ENCODE peak calls at places on chromosomes 3 and 15, in nine cellular contexts. One of them, this sample, is unnamed.
A peak's percentile ranks its signal among the peaks of the same experiment; 100 is the strongest.

GRCh38 chr3:97353176-97353575 is 411.4 kb upstream of the ARL6 start:
- DNase-seq in SJSA1: no peak
- DNase-seq in OCI-LY7: no peak
- DNase-seq in heart right ventricle: no peak
- DNase-seq in thoracic aorta: no peak
- DNase-seq in pancreas: no peak
- DNase-seq in A549: no peak
- DNase-seq in left ventricle myocardium inferior: no peak
- DNase-seq in aorta: no peak
- DNase-seq in this sample: no peak

GRCh38 chr3:34256021-34256420 is 457.6 kb downstream of the PDCD6IP start:
- DNase-seq in SJSA1: no peak
- DNase-seq in OCI-LY7: no peak
- DNase-seq in heart right ventricle: no peak
- DNase-seq in thoracic aorta: no peak
- DNase-seq in pancreas: no peak
- DNase-seq in A549: no peak
- DNase-seq in left ventricle myocardium inferior: no peak
- DNase-seq in aorta: no peak
- DNase-seq in this sample: no peak

GRCh38 chr3:5186854-5187151 is 704 bp upstream of the EDEM1 start:
- DNase-seq in SJSA1: no peak
- DNase-seq in OCI-LY7: no peak
- DNase-seq in heart right ventricle: no peak
- DNase-seq in thoracic aorta: no peak
- DNase-seq in pancreas: no peak
- DNase-seq in A549: no peak
- DNase-seq in left ventricle myocardium inferior: no peak
- DNase-seq in aorta: no peak
- DNase-seq in this sample: no peak

GRCh38 chr3:166283856-166284255 is 446.6 kb upstream of the BCHE start:
- DNase-seq in SJSA1: no peak
- DNase-seq in OCI-LY7: no peak
- DNase-seq in heart right ventricle: no peak
- DNase-seq in thoracic aorta: no peak
- DNase-seq in pancreas: no peak
- DNase-seq in A549: no peak
- DNase-seq in left ventricle myocardium inferior: no peak
- DNase-seq in aorta: peak; percentile 44
- DNase-seq in this sample: no peak

GRCh38 chr15:101348643-101349496 is 53.8 kb upstream of the SNRPA1 start:
- DNase-seq in SJSA1: no peak
- DNase-seq in OCI-LY7: no peak
- DNase-seq in heart right ventricle: no peak
- DNase-seq in thoracic aorta: no peak
- DNase-seq in pancreas: peak; percentile 36
- DNase-seq in A549: no peak
- DNase-seq in left ventricle myocardium inferior: no peak
- DNase-seq in aorta: no peak
- DNase-seq in this sample: peak; percentile 2

GRCh38 chr15:45635191-45635638 is 386 bp downstream of the SQOR start:
- DNase-seq in SJSA1: peak; percentile 37
- DNase-seq in OCI-LY7: peak; percentile 27
- DNase-seq in heart right ventricle: peak; percentile 71
- DNase-seq in thoracic aorta: peak; percentile 46
- DNase-seq in pancreas: peak; percentile 69
- DNase-seq in A549: peak; percentile 36
- DNase-seq in left ventricle myocardium inferior: peak; percentile 69
- DNase-seq in aorta: peak; percentile 81
- DNase-seq in this sample: peak; percentile 91

GRCh38 chr3:40930131-40930538 is 269.2 kb upstream of the CTNNB1 start:
- DNase-seq in SJSA1: no peak
- DNase-seq in OCI-LY7: no peak
- DNase-seq in heart right ventricle: no peak
- DNase-seq in thoracic aorta: no peak
- DNase-seq in pancreas: no peak
- DNase-seq in A549: no peak
- DNase-seq in left ventricle myocardium inferior: peak; percentile 17
- DNase-seq in aorta: no peak
- DNase-seq in this sample: peak; percentile 83

GRCh38 chr3:96022676-96023075 is 791.7 kb upstream of the EPHA6 start:
- DNase-seq in SJSA1: no peak
- DNase-seq in OCI-LY7: no peak
- DNase-seq in heart right ventricle: no peak
- DNase-seq in thoracic aorta: no peak
- DNase-seq in pancreas: no peak
- DNase-seq in A549: no peak
- DNase-seq in left ventricle myocardium inferior: no peak
- DNase-seq in aorta: no peak
- DNase-seq in this sample: no peak

GRCh38 chr3:168671091-168671490 is 575.4 kb upstream of the GOLIM4 start:
- DNase-seq in SJSA1: no peak
- DNase-seq in OCI-LY7: no peak
- DNase-seq in heart right ventricle: no peak
- DNase-seq in thoracic aorta: no peak
- DNase-seq in pancreas: no peak
- DNase-seq in A549: no peak
- DNase-seq in left ventricle myocardium inferior: no peak
- DNase-seq in aorta: no peak
- DNase-seq in this sample: no peak

GRCh38 chr3:57852896-57853295 is 96.8 kb downstream of the SLMAP start:
- DNase-seq in SJSA1: no peak
- DNase-seq in OCI-LY7: peak; percentile 9
- DNase-seq in heart right ventricle: no peak
- DNase-seq in thoracic aorta: no peak
- DNase-seq in pancreas: no peak
- DNase-seq in A549: peak; percentile 2
- DNase-seq in left ventricle myocardium inferior: no peak
- DNase-seq in aorta: no peak
- DNase-seq in this sample: no peak

GRCh38 chr3:131178710-131179375 is 152.2 kb downstream of the NEK11 start:
- DNase-seq in SJSA1: no peak
- DNase-seq in OCI-LY7: no peak
- DNase-seq in heart right ventricle: no peak
- DNase-seq in thoracic aorta: no peak
- DNase-seq in pancreas: no peak
- DNase-seq in A549: no peak
- DNase-seq in left ventricle myocardium inferior: no peak
- DNase-seq in aorta: no peak
- DNase-seq in this sample: no peak

GRCh38 chr15:99590913-99591646 is 25.3 kb downstream of the MEF2A start:
- DNase-seq in SJSA1: no peak
- DNase-seq in OCI-LY7: no peak
- DNase-seq in heart right ventricle: no peak
- DNase-seq in thoracic aorta: no peak
- DNase-seq in pancreas: no peak
- DNase-seq in A549: no peak
- DNase-seq in left ventricle myocardium inferior: no peak
- DNase-seq in aorta: no peak
- DNase-seq in this sample: no peak

GRCh38 chr3:196537319-196537984 is 22.3 kb upstream of the SMCO1 start:
- DNase-seq in SJSA1: no peak
- DNase-seq in OCI-LY7: peak; percentile 32
- DNase-seq in heart right ventricle: no peak
- DNase-seq in thoracic aorta: no peak
- DNase-seq in pancreas: no peak
- DNase-seq in A549: no peak
- DNase-seq in left ventricle myocardium inferior: no peak
- DNase-seq in aorta: no peak
- DNase-seq in this sample: no peak

GRCh38 chr3:136858381-136858780 is 3.6 kb upstream of the NCK1 start:
- DNase-seq in SJSA1: no peak
- DNase-seq in OCI-LY7: no peak
- DNase-seq in heart right ventricle: no peak
- DNase-seq in thoracic aorta: no peak
- DNase-seq in pancreas: no peak
- DNase-seq in A549: no peak
- DNase-seq in left ventricle myocardium inferior: no peak
- DNase-seq in aorta: no peak
- DNase-seq in this sample: no peak

GRCh38 chr3:52431459-52432223 is 13.3 kb downstream of the SEMA3G start:
- DNase-seq in SJSA1: no peak
- DNase-seq in OCI-LY7: no peak
- DNase-seq in heart right ventricle: no peak
- DNase-seq in thoracic aorta: no peak
- DNase-seq in pancreas: no peak
- DNase-seq in A549: no peak
- DNase-seq in left ventricle myocardium inferior: peak; percentile 31
- DNase-seq in aorta: no peak
- DNase-seq in this sample: no peak

DNA sequence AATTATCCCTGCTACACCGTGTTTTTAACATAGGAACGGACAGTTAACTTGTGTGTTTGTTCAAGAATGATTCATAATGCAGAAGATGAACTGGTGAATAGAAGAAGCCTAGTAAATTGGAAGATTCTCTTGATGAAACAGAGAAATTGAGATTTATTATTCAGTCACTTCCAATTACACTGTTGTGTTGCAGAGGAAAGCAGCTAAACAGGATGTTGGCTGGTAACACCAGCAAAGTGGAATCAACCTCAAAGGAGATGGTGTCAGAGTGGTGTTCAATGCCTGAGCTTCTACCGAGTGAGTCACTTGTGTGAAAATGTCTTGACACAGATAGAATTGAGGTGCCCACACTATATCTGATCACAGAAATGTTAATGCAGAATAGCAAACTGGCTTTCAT is 399.6 kb downstream of the LPP start:
- DNase-seq in SJSA1: no peak
- DNase-seq in OCI-LY7: no peak
- DNase-seq in heart right ventricle: no peak
- DNase-seq in thoracic aorta: no peak
- DNase-seq in pancreas: no peak
- DNase-seq in A549: no peak
- DNase-seq in left ventricle myocardium inferior: no peak
- DNase-seq in aorta: no peak
- DNase-seq in this sample: no peak
- H3K27ac ChIP-seq in SJSA1: no peak overlapping the region
- H3K27ac ChIP-seq in OCI-LY7: no peak overlapping the region
- H3K27ac ChIP-seq in heart right ventricle: no peak overlapping the region
- H3K27ac ChIP-seq in thoracic aorta: no peak overlapping the region
- H3K27ac ChIP-seq in pancreas: no peak overlapping the region
- H3K27ac ChIP-seq in A549: peak overlapping the region; percentile 55
- H3K27ac ChIP-seq in left ventricle myocardium inferior: no peak overlapping the region
- H3K27ac ChIP-seq in aorta: no peak overlapping the region
- H3K27ac ChIP-seq in this sample: no peak overlapping the region

GRCh38 chr15:33030315-33030714 is 164.2 kb downstream of the FMN1 start:
- DNase-seq in SJSA1: no peak
- DNase-seq in OCI-LY7: no peak
- DNase-seq in heart right ventricle: no peak
- DNase-seq in thoracic aorta: no peak
- DNase-seq in pancreas: no peak
- DNase-seq in A549: no peak
- DNase-seq in left ventricle myocardium inferior: no peak
- DNase-seq in aorta: no peak
- DNase-seq in this sample: no peak

GRCh38 chr15:33029247-33029646 is 165.3 kb downstream of the FMN1 start:
- DNase-seq in SJSA1: no peak
- DNase-seq in OCI-LY7: no peak
- DNase-seq in heart right ventricle: no peak
- DNase-seq in thoracic aorta: no peak
- DNase-seq in pancreas: no peak
- DNase-seq in A549: no peak
- DNase-seq in left ventricle myocardium inferior: no peak
- DNase-seq in aorta: no peak
- DNase-seq in this sample: no peak

GRCh38 chr15:33026614-33027013 is 167.9 kb downstream of the FMN1 start:
- DNase-seq in SJSA1: no peak
- DNase-seq in OCI-LY7: no peak
- DNase-seq in heart right ventricle: no peak
- DNase-seq in thoracic aorta: no peak
- DNase-seq in pancreas: no peak
- DNase-seq in A549: no peak
- DNase-seq in left ventricle myocardium inferior: peak; percentile 45
- DNase-seq in aorta: no peak
- DNase-seq in this sample: peak; percentile 71

GRCh38 chr15:33028495-33028894 is 166.0 kb downstream of the FMN1 start:
- DNase-seq in SJSA1: no peak
- DNase-seq in OCI-LY7: no peak
- DNase-seq in heart right ventricle: no peak
- DNase-seq in thoracic aorta: no peak
- DNase-seq in pancreas: no peak
- DNase-seq in A549: no peak
- DNase-seq in left ventricle myocardium inferior: peak; percentile 33
- DNase-seq in aorta: no peak
- DNase-seq in this sample: no peak

DNA sequence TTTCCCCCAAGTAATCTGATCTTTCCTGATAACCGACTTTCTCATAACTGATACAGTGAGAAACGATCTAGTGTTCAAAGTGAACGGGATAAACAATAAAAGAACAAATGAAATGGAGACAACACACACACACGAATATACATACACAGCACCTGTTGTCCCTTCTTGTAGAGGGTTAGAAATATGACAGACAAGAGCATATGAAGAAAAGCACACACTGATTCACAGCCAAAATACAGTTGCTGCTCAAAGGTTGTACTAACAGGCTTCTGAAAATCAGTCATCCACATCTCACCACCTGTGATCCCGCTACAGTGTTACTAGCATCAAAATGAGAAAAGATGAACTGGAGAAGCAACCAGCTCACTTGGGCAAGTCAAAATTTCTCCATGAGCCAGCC is 166.9 kb downstream of the FMN1 start:
- DNase-seq in SJSA1: no peak
- DNase-seq in OCI-LY7: no peak
- DNase-seq in heart right ventricle: no peak
- DNase-seq in thoracic aorta: no peak
- DNase-seq in pancreas: no peak
- DNase-seq in A549: no peak
- DNase-seq in left ventricle myocardium inferior: no peak
- DNase-seq in aorta: no peak
- DNase-seq in this sample: no peak
- H3K4me1 ChIP-seq in SJSA1: peaks cover 6% of the 10 kb centered on the region
- H3K4me1 ChIP-seq in OCI-LY7: no peaks in the 10 kb centered on the region
- H3K4me1 ChIP-seq in heart right ventricle: no peaks in the 10 kb centered on the region
- H3K4me1 ChIP-seq in thoracic aorta: peaks cover 7% of the 10 kb centered on the region
- H3K4me1 ChIP-seq in pancreas: peaks cover 15% of the 10 kb centered on the region
- H3K4me1 ChIP-seq in A549: no peaks in the 10 kb centered on the region
- H3K4me1 ChIP-seq in left ventricle myocardium inferior: peaks cover 40% of the 10 kb centered on the region
- H3K4me1 ChIP-seq in aorta: no peaks in the 10 kb centered on the region
- H3K4me1 ChIP-seq in this sample: peaks cover 2% of the 10 kb centered on the region

GRCh38 chr3:56048333-56048732 is 419.9 kb downstream of the ERC2 start:
- DNase-seq in SJSA1: no peak
- DNase-seq in OCI-LY7: no peak
- DNase-seq in heart right ventricle: no peak
- DNase-seq in thoracic aorta: no peak
- DNase-seq in pancreas: no peak
- DNase-seq in A549: no peak
- DNase-seq in left ventricle myocardium inferior: no peak
- DNase-seq in aorta: no peak
- DNase-seq in this sample: no peak
- H3K27ac ChIP-seq in SJSA1: no peak overlapping the region
- H3K27ac ChIP-seq in OCI-LY7: no peak overlapping the region
- H3K27ac ChIP-seq in heart right ventricle: no peak overlapping the region
- H3K27ac ChIP-seq in thoracic aorta: no peak overlapping the region
- H3K27ac ChIP-seq in pancreas: no peak overlapping the region
- H3K27ac ChIP-seq in A549: no peak overlapping the region
- H3K27ac ChIP-seq in left ventricle myocardium inferior: no peak overlapping the region
- H3K27ac ChIP-seq in aorta: no peak overlapping the region
- H3K27ac ChIP-seq in this sample: no peak overlapping the region

GRCh38 chr3:32432045-32432710 is 40.5 kb downstream of the CMTM7 start:
- DNase-seq in SJSA1: no peak
- DNase-seq in OCI-LY7: no peak
- DNase-seq in heart right ventricle: no peak
- DNase-seq in thoracic aorta: no peak
- DNase-seq in pancreas: no peak
- DNase-seq in A549: no peak
- DNase-seq in left ventricle myocardium inferior: no peak
- DNase-seq in aorta: no peak
- DNase-seq in this sample: no peak
- H3K4me1 ChIP-seq in SJSA1: no peaks in the 10 kb centered on the region
- H3K4me1 ChIP-seq in OCI-LY7: peaks cover 99% of the 10 kb centered on the region
- H3K4me1 ChIP-seq in heart right ventricle: no peaks in the 10 kb centered on the region
- H3K4me1 ChIP-seq in thoracic aorta: no peaks in the 10 kb centered on the region
- H3K4me1 ChIP-seq in pancreas: peaks cover 5% of the 10 kb centered on the region
- H3K4me1 ChIP-seq in A549: no peaks in the 10 kb centered on the region
- H3K4me1 ChIP-seq in left ventricle myocardium inferior: no peaks in the 10 kb centered on the region
- H3K4me1 ChIP-seq in aorta: no peaks in the 10 kb centered on the region
- H3K4me1 ChIP-seq in this sample: peaks cover 27% of the 10 kb centered on the region

This sample was measured in upper lobe of right lung.